ENCODE peak calls at places on chromosomes 16 and 17, in four cellular contexts. B, M, L and A are unnamed samples.

GRCh38 chr16:21263640-21264211 is 14.4 kb downstream of the CRYM start:
- DNase-seq in M (peak), L (no peak), B (peak), A (peak)

GRCh38 chr17:65137076-65137935 is at the start of gene RGS9:
- DNase-seq in M (peak), L (peak), B (peak), A (peak)

GRCh38 chr17:10729334-10730193 is at the start of gene TMEM220:
- DNase-seq in L (no peak), M (peak), B (peak), A (peak)

GRCh38 chr17:41692722-41693521 is 4.2 kb downstream of the EIF1 start:
- DNase-seq in B (no peak), M (peak), L (no peak), A (no peak)

GRCh38 chr17:2444382-2444781 is 43.5 kb upstream of the MNT start:
- DNase-seq in M (peak), B (no peak), L (no peak), A (no peak)

GRCh38 chr17:48215583-48216139 is 108.1 kb downstream of the SNX11 start:
- DNase-seq in B (peak), M (peak), L (peak), A (peak)

GRCh38 chr16:20300312-20301097 is 26.8 kb downstream of the GP2 start:
- DNase-seq in M (peak), B (peak), L (peak), A (peak)

GRCh38 chr16:82990155-82990554 is 363.4 kb downstream of the CDH13 start:
- DNase-seq in M (peak), B (no peak), L (no peak), A (no peak)

GRCh38 chr16:67884684-67885083 is at the start of gene NRN1L:
- DNase-seq in M (peak), L (no peak), B (peak), A (peak)

GRCh38 chr16:12516621-12517309 is 286.9 kb downstream of the CPPED1 start:
- DNase-seq in L (no peak), M (no peak), B (no peak), A (no peak)

GRCh38 chr16:29664133-29664912 is 1.3 kb downstream of the SPN start:
- DNase-seq in B (no peak), L (no peak), M (no peak), A (peak)

GRCh38 chr16:29667755-29668154 is 4.7 kb downstream of the SPN start:
- DNase-seq in B (no peak), L (no peak), M (no peak), A (no peak)

GRCh38 chr16:29663829-29664132 is 734 bp downstream of the SPN start:
- DNase-seq in M (no peak), L (no peak), B (no peak), A (no peak)

GRCh38 chr16:29663020-29663828 is at the start of gene SPN:
- DNase-seq in M (no peak), B (no peak), L (no peak), A (no peak)

GRCh38 chr16:29665294-29666077 is 2.4 kb downstream of the SPN start:
- DNase-seq in B (no peak), M (no peak), L (no peak), A (no peak)
- TF ChIP-seq EZH2phosphoT487 in B (no peak), M (no peak), L (no peak), A (no peak)

GRCh38 chr17:78279360-78279990 is 48.0 kb downstream of the TMEM235 start:
- DNase-seq in M (no peak), B (no peak), L (no peak), A (no peak)
- TF ChIP-seq EZH2phosphoT487 in M (no peak), B (no peak), L (no peak), A (no peak)

GRCh38 chr17:12789976-12790805 is 893 bp downstream of the ARHGAP44 start:
- DNase-seq in M (no peak), B (peak), L (no peak), A (peak)
- TF ChIP-seq EZH2phosphoT487 in M (no peak), B (no peak), L (no peak), A (no peak)

DNA sequence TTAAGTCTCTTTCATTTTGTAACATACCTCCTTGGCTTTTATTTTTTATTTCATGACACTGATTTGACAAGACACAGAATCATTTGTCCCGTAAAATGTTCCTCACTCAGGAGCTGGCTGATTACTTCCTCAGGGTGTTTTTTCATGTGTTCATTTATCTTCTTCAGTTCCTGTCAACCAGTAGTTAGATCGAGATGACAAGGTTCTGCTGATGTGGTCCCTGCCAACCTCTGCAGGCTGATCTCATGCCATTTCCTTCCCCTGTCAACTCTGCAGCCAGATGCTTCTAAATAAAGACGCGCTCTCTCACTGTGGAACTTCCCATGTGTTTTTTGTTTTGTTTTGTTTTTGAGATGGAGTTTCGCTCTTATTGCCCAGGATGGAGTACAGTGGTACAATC is 8.1 kb upstream of the CXCL16 start:
- DNase-seq in L (no peak), B (no peak), M (no peak), A (no peak)
- TF ChIP-seq EZH2phosphoT487 in L (no peak), B (no peak), M (no peak), A (no peak)

DNA sequence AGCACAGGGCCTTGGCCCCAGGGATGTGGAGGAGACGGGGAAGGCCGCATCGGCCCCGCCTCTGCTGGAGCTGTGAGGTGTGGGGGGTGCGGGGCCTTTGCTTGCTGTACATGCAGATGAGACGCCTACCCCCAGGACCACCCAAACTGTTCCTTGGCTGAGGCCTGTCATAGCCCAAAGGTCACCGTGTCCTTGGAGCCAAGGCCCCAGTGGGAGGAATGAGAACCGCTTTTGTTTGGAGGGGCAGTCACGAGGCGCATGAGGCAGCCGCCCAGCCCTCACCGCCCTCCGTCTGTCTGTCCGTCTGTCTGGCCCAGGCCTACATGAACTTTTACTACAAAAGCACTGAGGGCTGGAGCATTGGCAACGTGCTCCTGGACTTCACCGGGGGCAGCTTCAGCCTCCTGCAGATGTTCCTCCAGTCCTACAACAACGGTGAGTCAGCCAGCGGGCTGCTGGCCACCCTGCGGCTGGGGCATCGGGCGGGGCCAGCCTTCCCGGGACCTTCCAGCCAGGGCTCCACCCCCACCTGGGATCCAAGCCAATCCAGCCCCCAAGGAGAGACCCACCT is 8.8 kb downstream of the TAX1BP3 start:
- DNase-seq in M (peak), L (no peak), B (peak), A (no peak)
- TF ChIP-seq EZH2phosphoT487 in M (no peak), L (no peak), B (no peak), A (no peak)

GRCh38 chr17:76241776-76242175 is 1.5 kb upstream of the RNF157 start:
- DNase-seq in M (no peak), B (no peak), L (no peak), A (no peak)
- TF ChIP-seq EZH2phosphoT487 in M (no peak), B (no peak), L (no peak), A (no peak)

GRCh38 chr17:79003661-79004411 is 5.7 kb downstream of the CANT1 start:
- DNase-seq in M (no peak), B (no peak), L (no peak), A (peak)
- TF ChIP-seq EZH2phosphoT487 in M (no peak), B (no peak), L (no peak), A (no peak)

GRCh38 chr17:40648326-40648968 is 829 bp upstream of the SMARCE1 start:
- DNase-seq in B (peak), L (no peak), M (peak), A (peak)
- TF ChIP-seq EZH2phosphoT487 in B (no peak), L (no peak), M (no peak), A (no peak)

DNA sequence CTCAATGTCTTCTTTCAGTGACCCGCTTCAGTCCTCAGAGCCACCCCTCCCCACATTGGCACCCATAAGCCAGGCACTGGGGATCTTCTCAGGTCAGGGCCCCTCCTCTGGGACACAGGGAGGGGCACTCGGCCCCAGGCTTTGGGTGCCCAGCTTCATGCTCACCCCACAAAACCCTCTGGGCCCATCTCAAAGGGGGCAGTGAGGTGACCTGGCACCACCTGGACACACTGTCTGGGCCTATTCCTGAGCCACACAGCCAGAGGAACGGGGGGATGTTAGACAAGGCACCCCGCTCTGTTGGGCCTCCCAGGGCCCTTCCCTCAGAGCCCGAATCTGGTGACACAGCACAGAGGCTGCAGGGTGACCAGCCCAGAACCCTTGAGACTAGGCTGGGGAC is 36.1 kb downstream of the TNFRSF13B start:
- DNase-seq in L (no peak), M (no peak), B (no peak), A (no peak)
- TF ChIP-seq EZH2phosphoT487 in L (no peak), M (no peak), B (no peak), A (no peak)

DNA sequence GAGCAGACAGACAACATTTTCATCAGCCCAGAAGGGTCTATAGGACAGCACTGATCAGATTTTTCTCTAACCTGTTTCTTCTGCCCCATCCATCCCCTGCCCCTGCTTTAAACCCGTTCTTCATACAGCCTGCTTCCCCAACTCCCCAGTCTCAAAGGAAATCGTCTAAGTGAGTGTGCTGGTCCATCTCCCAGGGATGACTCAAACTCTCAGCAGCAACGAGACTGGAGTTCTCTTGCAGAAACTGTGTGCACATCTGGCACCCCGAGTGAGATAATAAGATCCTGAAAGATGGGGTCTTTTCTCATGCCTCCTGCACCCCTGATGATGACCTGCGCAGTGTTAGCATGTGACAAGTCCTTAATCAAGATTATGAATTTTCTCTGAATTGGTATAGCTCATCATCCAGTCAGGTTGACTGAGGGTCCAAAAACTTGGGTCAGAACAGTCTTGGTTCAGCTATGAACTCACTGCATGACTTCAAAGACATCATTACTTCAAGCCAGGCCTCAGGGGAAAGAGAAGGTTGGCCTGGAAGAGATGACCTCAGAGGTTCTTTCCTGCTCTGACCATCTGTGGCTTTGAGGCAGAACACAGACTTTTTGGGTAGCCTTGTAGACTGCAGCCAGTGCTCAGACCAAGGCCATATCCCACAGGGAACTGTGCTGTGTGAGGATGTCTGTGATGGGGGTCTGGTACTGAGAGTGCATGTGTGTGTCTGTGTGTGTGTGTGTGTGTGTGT is 117.9 kb downstream of the SPACA3 start:
- DNase-seq in L (no peak), B (no peak), M (peak), A (no peak)
- TF ChIP-seq EZH2phosphoT487 in L (no peak), B (no peak), M (no peak), A (no peak)